ENCODE peak calls at places on chromosome 17, in seven cellular contexts. One of them, this sample, is unnamed.

GRCh38 chr17:40038882-40039513 is 15.2 kb downstream of the MED24 start:
- DNase-seq in A673: peak; percentile 30
- DNase-seq in left ventricle myocardium inferior: peak; percentile 71
- DNase-seq in suprapubic skin: peak; percentile 90
- DNase-seq in fibroblast of the aortic adventitia: peak; percentile 85
- DNase-seq in stomach: peak; percentile 63
- DNase-seq in WERI-Rb-1: peak; percentile 49
- DNase-seq in this sample: no peak

GRCh38 chr17:74309902-74310301 is 16.1 kb upstream of the KIF19 start:
- DNase-seq in A673: no peak
- DNase-seq in left ventricle myocardium inferior: no peak
- DNase-seq in suprapubic skin: no peak
- DNase-seq in fibroblast of the aortic adventitia: no peak
- DNase-seq in stomach: no peak
- DNase-seq in WERI-Rb-1: no peak
- DNase-seq in this sample: no peak

GRCh38 chr17:35171834-35172233 is 22.4 kb downstream of the SLC35G3 start:
- DNase-seq in A673: no peak
- DNase-seq in left ventricle myocardium inferior: no peak
- DNase-seq in suprapubic skin: no peak
- DNase-seq in fibroblast of the aortic adventitia: peak; percentile 41
- DNase-seq in stomach: no peak
- DNase-seq in WERI-Rb-1: no peak
- DNase-seq in this sample: no peak

GRCh38 chr17:58315750-58316149 is 12.8 kb downstream of the TSPOAP1 start:
- DNase-seq in A673: no peak
- DNase-seq in left ventricle myocardium inferior: no peak
- DNase-seq in suprapubic skin: no peak
- DNase-seq in fibroblast of the aortic adventitia: no peak
- DNase-seq in stomach: peak; percentile 1
- DNase-seq in WERI-Rb-1: no peak
- DNase-seq in this sample: no peak

GRCh38 chr17:59783221-59784016 is 76.0 kb downstream of the VMP1 start:
- DNase-seq in A673: peak; percentile 72
- DNase-seq in left ventricle myocardium inferior: no peak
- DNase-seq in suprapubic skin: no peak
- DNase-seq in fibroblast of the aortic adventitia: peak; percentile 61
- DNase-seq in stomach: no peak
- DNase-seq in WERI-Rb-1: no peak
- DNase-seq in this sample: no peak

GRCh38 chr17:27293359-27293897 is 486 bp upstream of the WSB1 start:
- DNase-seq in A673: no peak
- DNase-seq in left ventricle myocardium inferior: no peak
- DNase-seq in suprapubic skin: no peak
- DNase-seq in fibroblast of the aortic adventitia: no peak
- DNase-seq in stomach: no peak
- DNase-seq in WERI-Rb-1: no peak
- DNase-seq in this sample: no peak

GRCh38 chr17:57295526-57296023 is 39.3 kb downstream of the MSI2 start:
- DNase-seq in A673: peak; percentile 80
- DNase-seq in left ventricle myocardium inferior: no peak
- DNase-seq in suprapubic skin: no peak
- DNase-seq in fibroblast of the aortic adventitia: no peak
- DNase-seq in stomach: no peak
- DNase-seq in WERI-Rb-1: no peak
- DNase-seq in this sample: peak; percentile 41

GRCh38 chr17:6346986-6347385 is 87.9 kb downstream of the AIPL1 start:
- DNase-seq in A673: no peak
- DNase-seq in left ventricle myocardium inferior: no peak
- DNase-seq in suprapubic skin: no peak
- DNase-seq in fibroblast of the aortic adventitia: no peak
- DNase-seq in stomach: no peak
- DNase-seq in WERI-Rb-1: no peak
- DNase-seq in this sample: no peak

GRCh38 chr17:35089846-35090193 is 26.3 kb upstream of the RFFL start:
- DNase-seq in A673: no peak
- DNase-seq in left ventricle myocardium inferior: no peak
- DNase-seq in suprapubic skin: no peak
- DNase-seq in fibroblast of the aortic adventitia: no peak
- DNase-seq in stomach: no peak
- DNase-seq in WERI-Rb-1: no peak
- DNase-seq in this sample: no peak

GRCh38 chr17:73266796-73267195 is 5.1 kb upstream of the CPSF4L start:
- DNase-seq in A673: no peak
- DNase-seq in left ventricle myocardium inferior: no peak
- DNase-seq in suprapubic skin: no peak
- DNase-seq in fibroblast of the aortic adventitia: no peak
- DNase-seq in stomach: no peak
- DNase-seq in WERI-Rb-1: no peak
- DNase-seq in this sample: no peak

DNA sequence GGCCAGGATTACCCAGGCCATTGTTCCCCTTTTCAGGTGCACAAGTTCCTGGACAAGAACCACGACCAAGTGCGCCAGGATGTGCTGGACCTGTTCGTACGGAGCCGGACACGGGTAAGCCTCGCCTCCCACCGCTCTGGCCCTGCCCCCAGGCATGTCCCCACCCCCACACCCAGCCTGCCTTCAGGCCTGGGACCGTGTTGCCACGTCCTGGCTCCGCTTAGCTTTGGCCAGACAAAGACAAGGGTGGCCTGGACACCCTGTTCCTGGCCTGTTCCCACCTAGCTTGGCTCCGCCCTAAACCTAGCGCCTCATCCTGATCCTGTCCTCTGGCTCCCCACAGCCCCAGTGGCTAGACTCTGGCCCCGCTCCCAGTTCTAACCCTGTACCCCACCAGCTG is 30.9 kb downstream of the MYO15A start:
- DNase-seq in A673: no peak
- DNase-seq in left ventricle myocardium inferior: no peak
- DNase-seq in suprapubic skin: no peak
- DNase-seq in fibroblast of the aortic adventitia: no peak
- DNase-seq in stomach: no peak
- DNase-seq in WERI-Rb-1: no peak
- DNase-seq in this sample: no peak
- H3K4me3 ChIP-seq in A673: no peak overlapping the region
- H3K4me3 ChIP-seq in left ventricle myocardium inferior: no peak overlapping the region
- H3K4me3 ChIP-seq in suprapubic skin: no peak overlapping the region
- H3K4me3 ChIP-seq in fibroblast of the aortic adventitia: no peak overlapping the region
- H3K4me3 ChIP-seq in stomach: no peak overlapping the region
- H3K4me3 ChIP-seq in WERI-Rb-1: no peak overlapping the region
- H3K4me3 ChIP-seq in this sample: no peak overlapping the region

GRCh38 chr17:42340691-42341127 is 47.5 kb downstream of the STAT3 start:
- DNase-seq in A673: no peak
- DNase-seq in left ventricle myocardium inferior: no peak
- DNase-seq in suprapubic skin: no peak
- DNase-seq in fibroblast of the aortic adventitia: no peak
- DNase-seq in stomach: no peak
- DNase-seq in WERI-Rb-1: no peak
- DNase-seq in this sample: no peak

GRCh38 chr17:42341568-42341967 is 46.7 kb downstream of the STAT3 start:
- DNase-seq in A673: no peak
- DNase-seq in left ventricle myocardium inferior: no peak
- DNase-seq in suprapubic skin: no peak
- DNase-seq in fibroblast of the aortic adventitia: no peak
- DNase-seq in stomach: no peak
- DNase-seq in WERI-Rb-1: no peak
- DNase-seq in this sample: no peak

GRCh38 chr17:42337442-42337841 is 49.1 kb downstream of the STAT5A start:
- DNase-seq in A673: no peak
- DNase-seq in left ventricle myocardium inferior: no peak
- DNase-seq in suprapubic skin: no peak
- DNase-seq in fibroblast of the aortic adventitia: peak; percentile 25
- DNase-seq in stomach: no peak
- DNase-seq in WERI-Rb-1: no peak
- DNase-seq in this sample: no peak

GRCh38 chr17:42342242-42343008 is 45.8 kb downstream of the STAT3 start:
- DNase-seq in A673: no peak
- DNase-seq in left ventricle myocardium inferior: no peak
- DNase-seq in suprapubic skin: no peak
- DNase-seq in fibroblast of the aortic adventitia: no peak
- DNase-seq in stomach: no peak
- DNase-seq in WERI-Rb-1: no peak
- DNase-seq in this sample: no peak

GRCh38 chr17:42339221-42339620 is 49.0 kb downstream of the STAT3 start:
- DNase-seq in A673: no peak
- DNase-seq in left ventricle myocardium inferior: no peak
- DNase-seq in suprapubic skin: no peak
- DNase-seq in fibroblast of the aortic adventitia: no peak
- DNase-seq in stomach: no peak
- DNase-seq in WERI-Rb-1: no peak
- DNase-seq in this sample: no peak
- H3K4me3 ChIP-seq in A673: no peak overlapping the region
- H3K4me3 ChIP-seq in left ventricle myocardium inferior: no peak overlapping the region
- H3K4me3 ChIP-seq in suprapubic skin: no peak overlapping the region
- H3K4me3 ChIP-seq in fibroblast of the aortic adventitia: no peak overlapping the region
- H3K4me3 ChIP-seq in stomach: no peak overlapping the region
- H3K4me3 ChIP-seq in WERI-Rb-1: no peak overlapping the region
- H3K4me3 ChIP-seq in this sample: no peak overlapping the region

GRCh38 chr17:13265306-13265705 is 247.5 kb upstream of the ELAC2 start:
- DNase-seq in A673: no peak
- DNase-seq in left ventricle myocardium inferior: no peak
- DNase-seq in suprapubic skin: no peak
- DNase-seq in fibroblast of the aortic adventitia: peak; percentile 6
- DNase-seq in stomach: no peak
- DNase-seq in WERI-Rb-1: no peak
- DNase-seq in this sample: no peak
- H3K4me3 ChIP-seq in A673: no peak overlapping the region
- H3K4me3 ChIP-seq in left ventricle myocardium inferior: no peak overlapping the region
- H3K4me3 ChIP-seq in suprapubic skin: no peak overlapping the region
- H3K4me3 ChIP-seq in fibroblast of the aortic adventitia: no peak overlapping the region
- H3K4me3 ChIP-seq in stomach: no peak overlapping the region
- H3K4me3 ChIP-seq in WERI-Rb-1: no peak overlapping the region
- H3K4me3 ChIP-seq in this sample: no peak overlapping the region

DNA sequence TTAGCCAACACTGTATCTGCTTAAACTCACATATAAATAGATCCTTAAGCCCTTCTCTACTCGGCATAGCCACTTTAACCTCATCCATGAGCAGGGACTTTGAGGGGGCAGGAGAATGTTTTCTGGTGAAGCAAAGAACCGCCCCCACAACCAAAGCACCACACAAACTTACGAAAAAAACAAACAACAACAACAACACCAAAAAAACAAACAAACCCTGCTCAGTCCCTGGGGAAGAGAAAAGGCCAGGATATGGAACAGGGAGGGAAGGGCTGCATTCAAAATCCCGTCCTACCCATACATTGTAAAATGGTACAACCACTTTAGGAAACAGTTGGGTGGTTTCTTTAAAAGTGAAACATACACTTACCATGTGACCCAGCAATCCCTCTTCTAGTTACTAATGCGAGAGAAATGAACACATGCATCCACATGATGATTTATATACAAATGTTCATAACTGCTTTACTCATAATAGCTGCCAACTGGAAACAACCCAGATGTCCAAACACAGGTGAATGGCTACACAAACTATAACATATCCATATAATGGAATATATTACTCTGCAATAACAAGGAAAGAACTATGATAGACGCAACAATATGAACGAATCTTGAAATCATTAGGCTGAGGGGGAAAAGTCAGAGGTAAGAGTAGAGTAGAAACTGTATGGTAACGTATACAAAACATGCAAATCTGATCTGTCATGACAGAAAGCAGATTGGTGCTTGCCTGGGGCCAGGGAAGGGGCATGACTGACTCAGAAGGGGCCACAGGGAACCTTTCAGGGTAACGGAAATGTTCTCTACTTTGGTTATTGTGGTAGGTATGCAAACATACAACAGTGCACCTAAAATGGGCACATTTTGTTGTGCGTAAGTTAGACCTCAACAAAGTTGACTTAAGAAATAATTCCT is 37.7 kb upstream of the TOB1 start:
- DNase-seq in A673: no peak
- DNase-seq in left ventricle myocardium inferior: no peak
- DNase-seq in suprapubic skin: no peak
- DNase-seq in fibroblast of the aortic adventitia: peak; percentile 23
- DNase-seq in stomach: no peak
- DNase-seq in WERI-Rb-1: no peak
- DNase-seq in this sample: peak; percentile 37
- H3K4me3 ChIP-seq in A673: no peak overlapping the region
- H3K4me3 ChIP-seq in left ventricle myocardium inferior: no peak overlapping the region
- H3K4me3 ChIP-seq in suprapubic skin: peak overlapping the region; percentile 2
- H3K4me3 ChIP-seq in fibroblast of the aortic adventitia: no peak overlapping the region
- H3K4me3 ChIP-seq in stomach: no peak overlapping the region
- H3K4me3 ChIP-seq in WERI-Rb-1: no peak overlapping the region
- H3K4me3 ChIP-seq in this sample: no peak overlapping the region